ENCODE peak calls at places on chromosomes 6 and 20, in four cellular contexts. J is IMR-90, W is neuronal stem cell, T is GM23248. P is an unnamed sample. For H3K4me1, the result is how much of the 10 kb centered on the place peaks cover.

GRCh38 chr6:89503641-89504040 is 70.7 kb downstream of the ANKRD6 start:
- DNase-seq in T (no peak), W (no peak), J (no peak), P (no peak)

GRCh38 chr6:5457983-5458683 is 196.8 kb downstream of the FARS2 start:
- DNase-seq in T (peak), W (no peak), J (no peak), P (no peak)

GRCh38 chr6:11188161-11188915 is 44.1 kb downstream of the NEDD9 start:
- DNase-seq in T (peak), J (peak), W (no peak), P (no peak)

GRCh38 chr20:35947489-35947888 is 6.8 kb downstream of the SCAND1 start:
- DNase-seq in W (no peak), J (peak), T (peak), P (peak)

GRCh38 chr6:131042664-131043063 is 20.4 kb downstream of the EPB41L2 start:
- DNase-seq in W (no peak), J (no peak), T (peak), P (no peak)

GRCh38 chr20:58716476-58717277 is 24.1 kb downstream of the NPEPL1 start:
- DNase-seq in T (no peak), J (no peak), W (peak), P (no peak)

GRCh38 chr6:170233304-170234205 is 57.3 kb downstream of the DLL1 start:
- DNase-seq in T (no peak), W (no peak), J (no peak), P (no peak)

GRCh38 chr6:36853325-36853724 is 14.1 kb upstream of the CPNE5 start:
- DNase-seq in J (peak), W (no peak), T (peak), P (no peak)

GRCh38 chr6:36505744-36506534 is 41.3 kb downstream of the STK38 start:
- DNase-seq in W (no peak), T (no peak), J (no peak), P (no peak)

GRCh38 chr6:12890171-12890790 is 173.7 kb downstream of the PHACTR1 start:
- DNase-seq in T (no peak), J (no peak), W (no peak), P (peak)

GRCh38 chr6:97714772-97715171 is 431.8 kb upstream of the MMS22L start:
- DNase-seq in T (no peak), W (no peak), J (no peak), P (no peak)

DNA sequence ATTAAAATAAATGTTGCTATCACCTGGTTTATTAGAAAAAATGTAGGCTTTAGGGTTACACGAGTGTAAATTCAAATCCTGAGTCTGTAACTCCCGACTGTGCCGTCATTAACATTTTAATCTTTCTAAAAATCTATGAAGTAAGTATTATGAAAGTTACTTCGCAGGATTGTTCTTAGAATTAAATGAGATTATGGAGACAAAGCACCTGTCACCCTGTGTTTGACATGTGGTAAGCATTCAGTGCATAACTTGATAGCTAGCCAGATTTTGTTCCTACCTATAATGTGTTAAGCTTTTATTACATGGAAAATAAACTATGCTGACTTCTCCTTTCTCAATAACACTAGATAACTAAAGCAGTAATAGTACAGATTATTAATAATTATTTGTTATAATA is 429.7 kb upstream of the MMS22L start:
- DNase-seq in W (no peak), T (no peak), J (no peak), P (no peak)
- H3K9ac ChIP-seq in W (no peak), T (no peak), J (no peak), P (no peak)

DNA sequence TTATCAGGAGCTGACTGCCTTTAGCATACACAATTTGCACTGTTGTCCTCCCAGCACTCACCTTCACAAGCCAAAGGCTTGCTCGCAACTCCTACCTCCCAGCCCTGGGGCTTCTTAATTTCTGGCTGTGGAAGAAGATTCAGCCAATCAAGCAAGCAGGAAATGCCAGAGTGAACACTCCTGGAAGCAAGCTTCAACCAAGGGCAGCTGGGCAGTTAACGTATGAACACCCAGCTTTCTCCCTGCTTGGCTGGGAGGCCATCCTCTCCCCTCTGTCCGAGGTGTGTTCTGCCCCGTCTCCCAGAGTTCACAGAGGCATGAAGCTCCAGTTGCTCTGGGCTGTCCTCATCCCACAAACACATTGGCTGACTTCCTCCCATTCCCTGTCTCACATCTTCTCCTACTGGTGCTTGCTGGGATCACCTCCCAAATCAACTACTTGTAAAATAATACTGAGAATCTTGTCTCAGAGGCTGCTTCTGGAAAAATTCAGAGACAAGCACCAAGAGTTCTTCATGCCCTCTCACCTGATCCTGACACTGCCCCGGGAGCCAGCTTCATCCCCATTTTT is 15.3 kb upstream of the SRSF6 start:
- DNase-seq in T (peak), J (peak), W (no peak), P (no peak)
- H2AFZ ChIP-seq in T (peak), J (peak), W (peak), P (no peak)

GRCh38 chr6:53046274-53046673 is 18.9 kb upstream of the FBXO9 start:
- DNase-seq in J (no peak), T (no peak), W (no peak), P (no peak)

GRCh38 chr6:53044572-53044971 is 20.6 kb upstream of the FBXO9 start:
- DNase-seq in T (no peak), J (no peak), W (no peak), P (no peak)

GRCh38 chr6:53042112-53042511 is 23.1 kb upstream of the FBXO9 start:
- DNase-seq in W (no peak), J (peak), T (peak), P (no peak)

GRCh38 chr6:53043626-53044025 is 21.6 kb upstream of the FBXO9 start:
- DNase-seq in W (no peak), J (peak), T (peak), P (no peak)

DNA sequence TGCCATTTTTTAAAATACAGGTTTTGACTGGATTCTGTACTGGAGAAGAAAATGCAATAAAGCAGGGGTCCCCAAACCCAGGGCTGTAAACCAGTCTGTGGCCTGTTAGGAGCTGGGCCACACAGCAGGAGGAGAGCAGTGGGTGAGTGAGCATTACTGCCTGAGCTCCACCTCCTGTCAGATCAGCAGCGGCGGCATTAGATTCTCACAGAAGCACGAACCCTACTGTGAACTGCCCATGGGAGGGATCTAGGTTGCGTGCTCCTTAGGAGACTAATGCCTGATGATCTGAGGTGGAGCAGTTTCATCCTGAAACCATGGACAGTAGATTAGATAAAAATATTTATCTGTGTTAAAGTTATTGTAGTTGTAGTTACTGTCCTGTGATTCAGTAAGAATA is 21.1 kb upstream of the FBXO9 start:
- DNase-seq in T (peak), J (peak), W (no peak), P (no peak)
- H3K4me1 ChIP-seq in T (half or more), J (under half), W (under half), P (under half)

GRCh38 chr6:35260642-35261570 is 1.4 kb downstream of the ZNF76 start:
- DNase-seq in W (no peak), T (peak), J (no peak), P (no peak)
- H3K9ac ChIP-seq in W (no peak), T (peak), J (peak), P (peak)

DNA sequence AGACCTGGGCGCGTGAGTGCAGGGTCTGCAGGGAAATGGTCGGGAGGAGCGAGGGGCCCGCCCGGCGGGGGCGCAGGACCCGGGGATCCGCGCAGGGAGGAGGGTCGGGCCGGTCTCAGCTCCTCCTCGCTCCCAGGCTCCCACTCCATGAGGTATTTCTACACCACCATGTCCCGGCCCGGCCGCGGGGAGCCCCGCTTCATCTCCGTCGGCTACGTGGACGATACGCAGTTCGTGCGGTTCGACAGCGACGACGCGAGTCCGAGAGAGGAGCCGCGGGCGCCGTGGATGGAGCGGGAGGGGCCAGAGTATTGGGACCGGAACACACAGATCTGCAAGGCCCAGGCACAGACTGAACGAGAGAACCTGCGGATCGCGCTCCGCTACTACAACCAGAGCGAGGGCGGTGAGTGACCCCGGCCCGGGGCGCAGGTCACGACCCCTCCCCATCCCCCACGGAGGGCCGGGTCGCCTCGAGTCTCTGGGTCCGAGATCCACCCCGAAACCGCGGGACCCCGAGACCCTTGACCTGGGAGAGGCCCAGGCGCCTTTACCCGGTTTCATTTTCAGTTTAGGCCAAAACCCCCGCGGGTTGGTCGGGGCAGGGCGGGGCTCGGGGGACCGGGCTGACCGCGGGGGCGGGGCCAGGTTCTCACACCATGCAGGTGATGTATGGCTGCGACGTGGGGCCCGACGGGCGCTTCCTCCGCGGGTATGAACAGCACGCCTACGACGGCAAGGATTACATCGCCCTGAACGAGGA is 54.3 kb upstream of the HLA-A start:
- DNase-seq in J (peak), T (peak), W (peak), P (no peak)
- H2AFZ ChIP-seq in J (peak), T (peak), W (peak), P (no peak)

DNA sequence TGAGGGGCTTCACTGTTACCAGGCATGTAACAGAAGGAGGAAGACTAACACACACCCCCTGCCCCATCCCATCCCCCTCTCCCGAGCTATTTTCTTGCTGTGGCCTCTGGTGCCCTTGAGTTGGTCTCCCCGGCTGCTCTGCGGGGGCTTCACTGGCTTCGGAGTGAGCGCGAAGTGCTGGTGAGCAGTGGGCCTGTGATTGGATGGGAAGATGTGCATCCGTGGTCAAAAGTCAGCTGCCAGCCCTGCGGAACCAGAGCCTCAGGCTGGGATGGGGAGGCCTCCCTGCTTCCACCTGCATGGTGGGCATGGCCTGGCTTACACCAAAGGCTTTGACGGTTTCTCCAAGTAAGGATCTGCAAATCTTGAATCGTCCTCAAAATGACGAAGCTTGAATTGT is 23.8 kb downstream of the SPATA2 start:
- DNase-seq in W (no peak), T (no peak), J (no peak), P (no peak)
- H3K4me1 ChIP-seq in W (under half), T (under half), J (under half), P (under half)